ENCODE peak calls at places on chromosomes 11 and 22, in seven cellular contexts. W, R, A, I, E, X and T are unnamed samples.

GRCh38 chr11:77406396-77406795 is 67.5 kb downstream of the PAK1 start:
- DNase-seq in W (no peak), R (no peak), A (no peak), I (no peak), E (no peak), X (no peak), T (no peak)

GRCh38 chr11:118766035-118766434 is 24.9 kb downstream of the DDX6 start:
- DNase-seq in W (no peak), R (no peak), A (no peak), I (no peak), E (no peak), X (no peak), T (no peak)

GRCh38 chr22:24505337-24505736 is 10.2 kb downstream of the UPB1 start:
- DNase-seq in W (no peak), R (no peak), A (peak; percentile 45), I (no peak), E (no peak), X (no peak), T (no peak)

GRCh38 chr11:61140416-61140815 is 20.8 kb downstream of the VPS37C start:
- DNase-seq in W (no peak), R (no peak), A (no peak), I (no peak), E (no peak), X (no peak), T (no peak)

GRCh38 chr11:927871-928270 is 2.2 kb downstream of the AP2A2 start:
- DNase-seq in W (no peak), R (no peak), A (no peak), I (no peak), E (no peak), X (peak; percentile 36), T (no peak)

GRCh38 chr11:68798221-68798813 is 43.4 kb downstream of the CPT1A start:
- DNase-seq in W (no peak), R (peak; percentile 14), A (peak; percentile 29), I (no peak), E (no peak), X (no peak), T (peak; percentile 10)

GRCh38 chr22:25374871-25375270 is 155.4 kb downstream of the CRYBB2 start:
- DNase-seq in W (no peak), R (no peak), A (no peak), I (no peak), E (no peak), X (peak; percentile 20), T (no peak)

GRCh38 chr11:77467233-77467632 is 6.7 kb downstream of the PAK1 start:
- DNase-seq in W (no peak), R (no peak), A (peak; percentile 46), I (no peak), E (no peak), X (no peak), T (no peak)

GRCh38 chr22:32204856-32205722 is at the start of gene RFPL2:
- DNase-seq in W (no peak), R (peak; percentile 20), A (peak; percentile 29), I (peak; percentile 90), E (no peak), X (peak; percentile 51), T (peak; percentile 17)

GRCh38 chr11:64225608-64226506 is at the start of the genes NUDT22 and TRPT1:
- DNase-seq in W (no peak), R (peak; percentile 80), A (peak; percentile 74), I (peak; percentile 95), E (no peak), X (peak; percentile 91), T (peak; percentile 83)

GRCh38 chr11:101894505-101894904 is 20.3 kb upstream of the CEP126 start:
- DNase-seq in W (no peak), R (no peak), A (no peak), I (no peak), E (no peak), X (no peak), T (no peak)

GRCh38 chr11:57499413-57499982 is 16.0 kb downstream of the SLC43A1 start:
- DNase-seq in W (no peak), R (peak; percentile 97), A (peak; percentile 87), I (peak; percentile 97), E (peak; percentile 80), X (peak; percentile 95), T (peak; percentile 97)

GRCh38 chr11:20610825-20611224 is 11.4 kb downstream of the SLC6A5 start:
- DNase-seq in W (no peak), R (no peak), A (peak; percentile 74), I (no peak), E (no peak), X (no peak), T (no peak)

GRCh38 chr11:96103102-96103501 is 179.2 kb upstream of the MTMR2 start:
- DNase-seq in W (no peak), R (peak; percentile 18), A (peak; percentile 43), I (no peak), E (no peak), X (no peak), T (no peak)

GRCh38 chr22:43378011-43378704 is 33.7 kb upstream of the MPPED1 start:
- DNase-seq in W (no peak), R (peak; percentile 78), A (no peak), I (peak; percentile 55), E (no peak), X (peak; percentile 32), T (no peak)

GRCh38 chr11:47229161-47229560 is 14.4 kb downstream of the DDB2 start:
- DNase-seq in W (no peak), R (no peak), A (no peak), I (no peak), E (no peak), X (no peak), T (no peak)

GRCh38 chr11:36012410-36012809 is 68.5 kb downstream of the LDLRAD3 start:
- DNase-seq in W (no peak), R (peak; percentile 70), A (peak; percentile 83), I (no peak), E (no peak), X (no peak), T (peak; percentile 61)

GRCh38 chr11:1516273-1517067 is 29.9 kb upstream of the MOB2 start:
- DNase-seq in W (peak; percentile 40), R (no peak), A (peak; percentile 20), I (no peak), E (no peak), X (no peak), T (no peak)

GRCh38 chr11:131717616-131718015 is 347.2 kb downstream of the NTM start:
- DNase-seq in W (no peak), R (no peak), A (no peak), I (no peak), E (no peak), X (no peak), T (no peak)

GRCh38 chr11:2824851-2825250 is 60.7 kb downstream of the CDKN1C start:
- DNase-seq in W (no peak), R (no peak), A (no peak), I (no peak), E (no peak), X (no peak), T (no peak)

GRCh38 chr11:99645934-99646333 is 625.2 kb downstream of the CNTN5 start:
- DNase-seq in W (no peak), R (no peak), A (no peak), I (no peak), E (no peak), X (no peak), T (no peak)

GRCh38 chr11:100563541-100564280 is 123.4 kb upstream of the ARHGAP42 start:
- DNase-seq in W (no peak), R (peak; percentile 69), A (no peak), I (no peak), E (no peak), X (no peak), T (no peak)

DNA sequence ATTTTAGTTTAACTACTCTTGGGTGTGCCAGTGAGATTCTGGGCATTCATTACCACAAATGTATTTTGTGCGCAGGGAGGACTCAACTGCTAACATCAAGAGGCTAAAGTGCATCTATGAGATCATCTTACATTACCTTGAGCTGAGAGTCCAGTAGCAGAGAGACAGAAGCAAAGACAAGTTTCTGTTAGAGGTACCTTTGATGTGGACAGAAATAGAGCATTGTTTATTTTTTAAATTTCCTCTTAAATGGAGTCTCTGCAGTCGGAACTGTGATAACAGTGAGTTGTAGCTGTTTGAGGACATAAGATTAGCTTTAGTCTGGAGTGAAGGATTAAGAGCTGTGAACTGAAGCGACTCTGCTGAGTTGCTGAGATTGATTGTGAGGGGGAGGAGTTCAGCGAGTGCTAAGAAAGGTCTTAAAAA is 297.0 kb downstream of the CADM1 start:
- DNase-seq in W (no peak), R (no peak), A (no peak), I (peak; percentile 16), E (no peak), X (peak; percentile 5), T (no peak)
- H3K4me3 ChIP-seq in W (no peak overlapping the region), R (no peak overlapping the region), A (no peak overlapping the region), I (no peak overlapping the region), E (no peak overlapping the region), X (no peak overlapping the region), T (no peak overlapping the region)

GRCh38 chr22:35739642-35740041 is 22.0 kb downstream of the APOL5 start:
- DNase-seq in W (no peak), R (no peak), A (peak; percentile 28), I (no peak), E (no peak), X (peak; percentile 24), T (no peak)

GRCh38 chr22:35740616-35741015 is 22.9 kb downstream of the APOL5 start:
- DNase-seq in W (no peak), R (no peak), A (no peak), I (no peak), E (no peak), X (no peak), T (no peak)

GRCh38 chr22:35743466-35743865 is 25.8 kb downstream of the APOL5 start:
- DNase-seq in W (no peak), R (peak; percentile 41), A (no peak), I (no peak), E (no peak), X (no peak), T (no peak)

GRCh38 chr22:35739076-35739475 is 21.4 kb downstream of the APOL5 start:
- DNase-seq in W (no peak), R (no peak), A (no peak), I (no peak), E (no peak), X (no peak), T (no peak)

GRCh38 chr22:35742342-35743100 is 24.8 kb downstream of the APOL5 start:
- DNase-seq in W (peak; percentile 34), R (peak; percentile 82), A (peak; percentile 80), I (no peak), E (no peak), X (no peak), T (peak; percentile 63)
- H3K4me3 ChIP-seq in W (no peak overlapping the region), R (no peak overlapping the region), A (no peak overlapping the region), I (no peak overlapping the region), E (no peak overlapping the region), X (no peak overlapping the region), T (no peak overlapping the region)

GRCh38 chr22:22888509-22889353 is 1.1 kb downstream of the IGLL5 start:
- DNase-seq in W (no peak), R (no peak), A (no peak), I (no peak), E (no peak), X (no peak), T (no peak)
- H3K4me3 ChIP-seq in W (no peak overlapping the region), R (no peak overlapping the region), A (no peak overlapping the region), I (no peak overlapping the region), E (no peak overlapping the region), X (peak overlapping the region; percentile 10), T (no peak overlapping the region)

DNA sequence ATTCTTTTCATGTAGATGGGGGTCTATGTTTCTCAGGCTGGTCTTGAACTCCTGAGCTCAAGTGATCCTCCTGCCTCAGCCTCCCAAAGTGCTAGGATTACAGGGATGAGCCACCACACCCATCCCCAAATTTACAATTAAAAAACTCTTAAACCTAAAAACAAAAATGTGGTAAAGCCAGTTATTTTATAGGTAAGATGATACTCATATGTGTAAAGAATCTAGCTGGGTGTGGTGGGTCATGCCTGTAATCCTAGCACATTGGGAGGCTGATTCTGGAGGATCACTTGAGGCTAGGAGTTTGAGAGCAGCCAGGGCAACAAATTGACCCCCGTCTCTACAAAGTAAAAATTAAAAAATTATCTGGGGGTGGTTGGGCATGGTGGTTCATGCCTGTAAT is 4.0 kb upstream of the RBM14 start:
- DNase-seq in W (no peak), R (no peak), A (no peak), I (no peak), E (no peak), X (no peak), T (no peak)
- H3K4me3 ChIP-seq in W (no peak overlapping the region), R (no peak overlapping the region), A (no peak overlapping the region), I (no peak overlapping the region), E (no peak overlapping the region), X (no peak overlapping the region), T (no peak overlapping the region)